ENCODE peak calls at places on chromosomes 3 and 15, in four cellular contexts. One of them, this sample, is unnamed.

GRCh38 chr3:277873-278272 is 81.3 kb downstream of the CHL1 start:
- DNase-seq in H1: no peak
- DNase-seq in IMR-90: no peak
- DNase-seq in mesendoderm: no peak
- DNase-seq in this sample: no peak

GRCh38 chr15:56028430-56028829 is 35.0 kb upstream of the NEDD4 start:
- DNase-seq in H1: no peak
- DNase-seq in mesendoderm: no peak
- DNase-seq in IMR-90: no peak
- DNase-seq in this sample: no peak

GRCh38 chr15:75651810-75652543 is 4.3 kb downstream of the SNX33 start:
- DNase-seq in H1: no peak
- DNase-seq in mesendoderm: no peak
- DNase-seq in IMR-90: no peak
- DNase-seq in this sample: no peak

GRCh38 chr3:88321696-88322095 is 171.9 kb downstream of the C3orf38 start:
- DNase-seq in mesendoderm: no peak
- DNase-seq in IMR-90: no peak
- DNase-seq in H1: no peak
- DNase-seq in this sample: no peak

GRCh38 chr15:70426065-70426821 is 328.5 kb upstream of the TLE3 start:
- DNase-seq in H1: no peak
- DNase-seq in IMR-90: peak; percentile 40
- DNase-seq in mesendoderm: no peak
- DNase-seq in this sample: no peak

GRCh38 chr15:98403169-98403568 is 245.2 kb upstream of the IGF1R start:
- DNase-seq in H1: no peak
- DNase-seq in mesendoderm: no peak
- DNase-seq in IMR-90: no peak
- DNase-seq in this sample: no peak

GRCh38 chr15:74320358-74321247 is 46.8 kb downstream of the CYP11A1 start:
- DNase-seq in H1: peak; percentile 84
- DNase-seq in IMR-90: peak; percentile 23
- DNase-seq in mesendoderm: peak; percentile 67
- DNase-seq in this sample: peak; percentile 64

GRCh38 chr15:69798481-69799315 is 299.0 kb downstream of the TLE3 start:
- DNase-seq in IMR-90: peak; percentile 54
- DNase-seq in mesendoderm: no peak
- DNase-seq in H1: no peak
- DNase-seq in this sample: peak; percentile 14

GRCh38 chr3:88057650-88058321 is 1.0 kb downstream of the CGGBP1 start:
- DNase-seq in H1: no peak
- DNase-seq in mesendoderm: peak; percentile 36
- DNase-seq in IMR-90: peak; percentile 20
- DNase-seq in this sample: no peak

GRCh38 chr15:49438970-49439631 is 16.1 kb downstream of the FGF7 start:
- DNase-seq in mesendoderm: peak; percentile 37
- DNase-seq in IMR-90: no peak
- DNase-seq in H1: no peak
- DNase-seq in this sample: no peak

GRCh38 chr3:67094769-67095168 is 96.7 kb downstream of the KBTBD8 start:
- DNase-seq in mesendoderm: no peak
- DNase-seq in IMR-90: peak; percentile 41
- DNase-seq in H1: no peak
- DNase-seq in this sample: no peak

GRCh38 chr3:48425281-48425812 is 4.5 kb downstream of the PLXNB1 start:
- DNase-seq in H1: no peak
- DNase-seq in mesendoderm: no peak
- DNase-seq in IMR-90: no peak
- DNase-seq in this sample: no peak

GRCh38 chr3:185207931-185208746 is 45.7 kb downstream of the EHHADH start:
- DNase-seq in IMR-90: peak; percentile 61
- DNase-seq in H1: no peak
- DNase-seq in mesendoderm: no peak
- DNase-seq in this sample: no peak

GRCh38 chr15:86624261-86625036 is 544.8 kb downstream of the AGBL1 start:
- DNase-seq in IMR-90: peak; percentile 6
- DNase-seq in mesendoderm: peak; percentile 96
- DNase-seq in H1: peak; percentile 58
- DNase-seq in this sample: peak; percentile 88

GRCh38 chr3:188365978-188366698 is 212.2 kb downstream of the LPP start:
- DNase-seq in H1: no peak
- DNase-seq in mesendoderm: no peak
- DNase-seq in IMR-90: peak; percentile 39
- DNase-seq in this sample: no peak

GRCh38 chr15:41285285-41285684 is 47.1 kb downstream of the OIP5 start:
- DNase-seq in H1: no peak
- DNase-seq in IMR-90: no peak
- DNase-seq in mesendoderm: peak; percentile 89
- DNase-seq in this sample: peak; percentile 48

GRCh38 chr3:186411994-186412393 is 50.0 kb upstream of the DGKG start:
- DNase-seq in H1: no peak
- DNase-seq in mesendoderm: no peak
- DNase-seq in IMR-90: no peak
- DNase-seq in this sample: no peak

GRCh38 chr15:60918234-60918964 is 310.7 kb downstream of the RORA start:
- DNase-seq in IMR-90: no peak
- DNase-seq in mesendoderm: no peak
- DNase-seq in H1: no peak
- DNase-seq in this sample: no peak

GRCh38 chr3:192851821-192852352 is 65.8 kb downstream of the MB21D2 start:
- DNase-seq in IMR-90: peak; percentile 42
- DNase-seq in mesendoderm: no peak
- DNase-seq in H1: no peak
- DNase-seq in this sample: no peak

GRCh38 chr15:82303956-82304640 is 41.5 kb downstream of the SAXO2 start:
- DNase-seq in H1: peak; percentile 29
- DNase-seq in IMR-90: no peak
- DNase-seq in mesendoderm: no peak
- DNase-seq in this sample: no peak

GRCh38 chr3:197494366-197495058 is 61.3 kb downstream of the BDH1 start:
- DNase-seq in H1: no peak
- DNase-seq in mesendoderm: no peak
- DNase-seq in IMR-90: no peak
- DNase-seq in this sample: no peak

GRCh38 chr15:57220220-57220619 is 156.1 kb upstream of the CGNL1 start:
- DNase-seq in H1: no peak
- DNase-seq in IMR-90: peak; percentile 85
- DNase-seq in mesendoderm: no peak
- DNase-seq in this sample: no peak

GRCh38 chr3:52399131-52399530 is 45.8 kb downstream of the SEMA3G start:
- DNase-seq in H1: no peak
- DNase-seq in mesendoderm: no peak
- DNase-seq in IMR-90: no peak
- DNase-seq in this sample: no peak

GRCh38 chr3:11009898-11010297 is 17.4 kb downstream of the SLC6A1 start:
- DNase-seq in IMR-90: no peak
- DNase-seq in mesendoderm: no peak
- DNase-seq in H1: no peak
- DNase-seq in this sample: no peak

GRCh38 chr3:55484741-55485207 is 2.3 kb downstream of the WNT5A start:
- DNase-seq in IMR-90: no peak
- DNase-seq in mesendoderm: no peak
- DNase-seq in H1: no peak
- DNase-seq in this sample: no peak

GRCh38 chr3:160661660-160662059 is 15.3 kb upstream of the ARL14 start:
- DNase-seq in H1: no peak
- DNase-seq in IMR-90: peak; percentile 11
- DNase-seq in mesendoderm: peak; percentile 81
- DNase-seq in this sample: no peak

GRCh38 chr3:49992351-49992750 is 52.4 kb downstream of the RBM6 start:
- DNase-seq in mesendoderm: no peak
- DNase-seq in IMR-90: no peak
- DNase-seq in H1: no peak
- DNase-seq in this sample: no peak

GRCh38 chr15:77456746-77457618 is 36.3 kb downstream of the HMG20A start:
- DNase-seq in H1: no peak
- DNase-seq in IMR-90: peak; percentile 44
- DNase-seq in mesendoderm: no peak
- DNase-seq in this sample: no peak

GRCh38 chr3:196111939-196112386 is 30.1 kb upstream of the TFRC start:
- DNase-seq in IMR-90: no peak
- DNase-seq in H1: no peak
- DNase-seq in mesendoderm: peak; percentile 31
- DNase-seq in this sample: no peak

GRCh38 chr3:191356586-191357439 is 26.5 kb upstream of the UTS2B start:
- DNase-seq in IMR-90: peak; percentile 63
- DNase-seq in H1: no peak
- DNase-seq in mesendoderm: peak; percentile 93
- DNase-seq in this sample: no peak

GRCh38 chr3:74066456-74066855 is 441.7 kb upstream of the PDZRN3 start:
- DNase-seq in mesendoderm: no peak
- DNase-seq in IMR-90: no peak
- DNase-seq in H1: no peak
- DNase-seq in this sample: peak; percentile 31

GRCh38 chr15:55407949-55408766 is at the start of the genes CCPG1 and PIERCE2:
- DNase-seq in IMR-90: peak; percentile 93
- DNase-seq in mesendoderm: peak; percentile 99
- DNase-seq in H1: peak; percentile 93
- DNase-seq in this sample: peak; percentile 97

GRCh38 chr3:71989165-71989564 is 204.2 kb upstream of the PROK2 start:
- DNase-seq in H1: no peak
- DNase-seq in IMR-90: peak; percentile 13
- DNase-seq in mesendoderm: peak; percentile 44
- DNase-seq in this sample: no peak

GRCh38 chr3:183564046-183564445 is 8.5 kb upstream of the KLHL6 start:
- DNase-seq in mesendoderm: no peak
- DNase-seq in IMR-90: no peak
- DNase-seq in H1: no peak
- DNase-seq in this sample: no peak

GRCh38 chr3:17149744-17150143 is 265.0 kb downstream of the PLCL2 start:
- DNase-seq in mesendoderm: no peak
- DNase-seq in H1: no peak
- DNase-seq in IMR-90: no peak
- DNase-seq in this sample: no peak

GRCh38 chr3:61985020-61985419 is 388.3 kb downstream of the FEZF2 start:
- DNase-seq in IMR-90: peak; percentile 82
- DNase-seq in mesendoderm: no peak
- DNase-seq in H1: no peak
- DNase-seq in this sample: no peak

GRCh38 chr3:144237351-144237750 is 265.7 kb downstream of the DIPK2A start:
- DNase-seq in mesendoderm: no peak
- DNase-seq in IMR-90: no peak
- DNase-seq in H1: no peak
- DNase-seq in this sample: no peak

GRCh38 chr15:34849364-34849959 is 54.1 kb upstream of the ACTC1 start:
- DNase-seq in H1: no peak
- DNase-seq in mesendoderm: no peak
- DNase-seq in IMR-90: no peak
- DNase-seq in this sample: no peak

GRCh38 chr15:34850121-34850520 is 54.8 kb upstream of the ACTC1 start:
- DNase-seq in H1: no peak
- DNase-seq in mesendoderm: no peak
- DNase-seq in IMR-90: no peak
- DNase-seq in this sample: no peak

GRCh38 chr15:34853001-34853758 is 57.8 kb upstream of the ACTC1 start:
- DNase-seq in mesendoderm: peak; percentile 46
- DNase-seq in IMR-90: peak; percentile 58
- DNase-seq in H1: no peak
- DNase-seq in this sample: no peak

GRCh38 chr15:34851751-34852150 is 56.4 kb upstream of the ACTC1 start:
- DNase-seq in mesendoderm: no peak
- DNase-seq in IMR-90: no peak
- DNase-seq in H1: no peak
- DNase-seq in this sample: no peak

DNA sequence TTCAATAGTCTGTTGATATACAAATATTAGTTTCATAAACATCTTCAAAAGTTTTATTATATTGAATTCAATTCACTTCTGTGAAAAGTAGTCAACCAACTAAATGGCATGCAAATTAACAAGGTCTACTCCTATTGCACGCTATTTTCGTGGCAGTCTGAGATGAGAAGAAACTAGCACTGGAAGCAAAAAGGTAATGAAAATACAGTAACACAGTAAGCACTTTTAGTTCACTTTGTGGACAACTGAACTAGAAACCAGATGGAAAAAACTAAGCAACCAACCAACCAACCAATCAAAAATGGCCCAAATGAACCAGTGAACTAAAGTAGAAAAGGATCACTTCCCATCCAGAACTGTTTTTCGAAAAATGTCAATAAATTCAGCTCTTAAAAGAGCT is 55.7 kb upstream of the ACTC1 start:
- DNase-seq in H1: no peak
- DNase-seq in IMR-90: no peak
- DNase-seq in mesendoderm: no peak
- DNase-seq in this sample: no peak
- H3K27ac ChIP-seq in H1: no peak overlapping the region
- H3K27ac ChIP-seq in IMR-90: no peak overlapping the region
- H3K27ac ChIP-seq in mesendoderm: no peak overlapping the region
- H3K27ac ChIP-seq in this sample: no peak overlapping the region

GRCh38 chr3:134978658-134979057 is 183.6 kb downstream of the EPHB1 start:
- DNase-seq in H1: no peak
- DNase-seq in IMR-90: no peak
- DNase-seq in mesendoderm: peak; percentile 29
- DNase-seq in this sample: no peak
- H3K56ac ChIP-seq in H1: no peak overlapping the region
- H3K56ac ChIP-seq in IMR-90: no peak overlapping the region
- H3K56ac ChIP-seq in mesendoderm: no peak overlapping the region
- H3K56ac ChIP-seq in this sample: no peak overlapping the region

DNA sequence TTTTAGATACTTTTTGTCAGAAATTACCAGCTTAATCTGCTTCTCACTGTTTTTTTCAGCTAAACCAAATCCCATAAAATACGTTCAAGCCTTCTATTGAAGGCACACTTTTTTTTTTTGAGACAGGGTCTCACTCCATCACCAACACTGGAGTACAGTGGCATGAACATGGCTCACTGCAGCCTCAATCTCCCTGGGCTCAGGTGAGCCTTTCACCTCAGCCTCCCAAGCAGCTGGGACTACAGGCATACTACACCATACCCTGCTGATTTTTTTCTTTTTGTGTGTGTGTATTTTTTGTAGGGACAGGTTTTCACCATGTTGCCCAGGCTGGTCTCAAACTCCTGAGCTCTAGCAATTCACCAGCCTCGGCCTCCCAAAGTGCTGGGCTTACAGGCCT is 3.7 kb downstream of the RAF1 start:
- DNase-seq in H1: no peak
- DNase-seq in mesendoderm: no peak
- DNase-seq in IMR-90: no peak
- DNase-seq in this sample: no peak
- H3K27ac ChIP-seq in H1: no peak overlapping the region
- H3K27ac ChIP-seq in mesendoderm: no peak overlapping the region
- H3K27ac ChIP-seq in IMR-90: peak overlapping the region; percentile 97
- H3K27ac ChIP-seq in this sample: no peak overlapping the region

GRCh38 chr3:115494826-115495225 is 128.5 kb upstream of the GAP43 start:
- DNase-seq in mesendoderm: no peak
- DNase-seq in IMR-90: no peak
- DNase-seq in H1: no peak
- DNase-seq in this sample: no peak
- H3K56ac ChIP-seq in mesendoderm: no peak overlapping the region
- H3K56ac ChIP-seq in IMR-90: no peak overlapping the region
- H3K56ac ChIP-seq in H1: no peak overlapping the region
- H3K56ac ChIP-seq in this sample: no peak overlapping the region

GRCh38 chr3:46992231-46992630 is 12.8 kb downstream of the NBEAL2 start:
- DNase-seq in mesendoderm: no peak
- DNase-seq in IMR-90: no peak
- DNase-seq in H1: no peak
- DNase-seq in this sample: no peak
- H3K27ac ChIP-seq in mesendoderm: no peak overlapping the region
- H3K27ac ChIP-seq in IMR-90: no peak overlapping the region
- H3K27ac ChIP-seq in H1: no peak overlapping the region
- H3K27ac ChIP-seq in this sample: no peak overlapping the region

GRCh38 chr3:38334656-38335055 is 11.9 kb upstream of the XYLB start:
- DNase-seq in mesendoderm: no peak
- DNase-seq in IMR-90: peak; percentile 60
- DNase-seq in H1: no peak
- DNase-seq in this sample: no peak
- H3K56ac ChIP-seq in mesendoderm: no peak overlapping the region
- H3K56ac ChIP-seq in IMR-90: no peak overlapping the region
- H3K56ac ChIP-seq in H1: no peak overlapping the region
- H3K56ac ChIP-seq in this sample: no peak overlapping the region

This sample was measured in H9.